ENCODE peak calls at places on chromosomes 4 and X, in seven cellular contexts. R is PC-3, N is upper lobe of left lung, F is AG04450, K is MM.1S, T is left lung, Y is endothelial cell of umbilical vein. M is an unnamed sample. For H3K27me3, the result is how much of the 10 kb centered on the place peaks cover.

GRCh38 chr4:127634181-127634580 is 1.4 kb downstream of the INTU start:
- DNase-seq in N (no peak), T (no peak), F (peak), R (no peak), Y (no peak), K (no peak), M (no peak)

GRCh38 chrX:16628954-16629595 is 20.9 kb upstream of the S100G start:
- DNase-seq in F (no peak), R (no peak), Y (no peak), K (no peak), T (no peak), N (no peak), M (no peak)

GRCh38 chr4:82797048-82797590 is 1.5 kb downstream of the SCD5 start:
- DNase-seq in Y (peak), R (no peak), N (no peak), K (no peak), F (no peak), T (no peak), M (no peak)

GRCh38 chr4:68582339-68582717 is 6.2 kb upstream of the UGT2B17 start:
- DNase-seq in T (no peak), N (no peak), F (no peak), Y (no peak), R (peak), K (no peak), M (no peak)

GRCh38 chr4:130077275-130077674 is 981.3 kb downstream of the C4orf33 start:
- DNase-seq in K (no peak), N (no peak), Y (peak), R (peak), F (no peak), T (no peak), M (no peak)

GRCh38 chr4:121599049-121599448 is 97.7 kb downstream of the ANXA5 start:
- DNase-seq in T (no peak), Y (peak), R (no peak), K (no peak), N (no peak), F (no peak), M (no peak)

GRCh38 chr4:78779280-78779679 is 3.1 kb downstream of the BMP2K start:
- DNase-seq in K (no peak), F (no peak), Y (no peak), T (no peak), N (no peak), R (peak), M (no peak)

GRCh38 chrX:470686-471085 is 84.0 kb upstream of the PPP2R3B start:
- DNase-seq in T (peak), Y (no peak), R (no peak), K (no peak), F (no peak), N (no peak), M (no peak)

GRCh38 chr4:103074039-103074438 is 2.5 kb downstream of the SLC9B2 start:
- DNase-seq in K (no peak), F (no peak), R (no peak), T (no peak), Y (no peak), N (no peak), M (no peak)

GRCh38 chr4:155529197-155529596 is 137.5 kb upstream of the GUCY1A1 start:
- DNase-seq in Y (peak), N (no peak), T (no peak), K (peak), F (no peak), R (peak), M (no peak)

GRCh38 chr4:152590179-152591031 is 54.5 kb upstream of the FBXW7 start:
- DNase-seq in R (peak), N (no peak), F (peak), T (no peak), Y (no peak), K (no peak), M (peak)

GRCh38 chr4:52407545-52407944 is 251.6 kb downstream of the USP46 start:
- DNase-seq in N (no peak), R (peak), K (no peak), F (no peak), Y (peak), T (no peak), M (no peak)

GRCh38 chrX:84186603-84187358 is 1.2 kb downstream of the RPS6KA6 start:
- DNase-seq in F (no peak), N (no peak), T (no peak), Y (peak), R (peak), K (peak), M (no peak)

GRCh38 chr4:129623233-129623632 is 527.3 kb downstream of the C4orf33 start:
- DNase-seq in F (no peak), R (no peak), Y (no peak), N (no peak), K (peak), T (no peak), M (no peak)

GRCh38 chrX:101619336-101619735 is 1.5 kb upstream of the ARMCX6 start:
- DNase-seq in N (no peak), F (no peak), T (no peak), K (peak), Y (no peak), R (peak), M (no peak)

GRCh38 chrX:115147220-115147619 is 42.0 kb upstream of the RBMXL3 start:
- DNase-seq in T (no peak), Y (peak), F (no peak), K (peak), N (no peak), R (peak), M (no peak)

GRCh38 chrX:134431894-134432293 is 28.1 kb upstream of the HPRT1 start:
- DNase-seq in F (no peak), K (no peak), Y (peak), R (peak), T (no peak), N (no peak), M (no peak)

GRCh38 chr4:106806158-106806797 is 229.8 kb downstream of the DKK2 start:
- DNase-seq in N (no peak), Y (no peak), K (no peak), R (peak), F (no peak), T (no peak), M (no peak)

GRCh38 chr4:117249333-117249732 is 164.0 kb upstream of the TRAM1L1 start:
- DNase-seq in T (no peak), R (no peak), F (no peak), N (no peak), K (peak), Y (no peak), M (no peak)

GRCh38 chrX:1537031-1537715 is at the start of gene P2RY8:
- DNase-seq in R (peak), N (peak), K (peak), F (no peak), T (peak), Y (no peak), M (no peak)

GRCh38 chrX:118751950-118752783 is 24.8 kb downstream of the IL13RA1 start:
- DNase-seq in T (no peak), R (no peak), K (peak), F (no peak), Y (peak), N (no peak), M (no peak)

GRCh38 chr4:45442466-45442865 is 681.4 kb downstream of the GABRG1 start:
- DNase-seq in R (peak), F (no peak), Y (no peak), N (no peak), T (no peak), K (peak), M (no peak)

GRCh38 chr4:120855307-120856001 is 67.1 kb downstream of the PRDM5 start:
- DNase-seq in N (no peak), T (no peak), Y (no peak), K (peak), F (no peak), R (no peak), M (no peak)

GRCh38 chr4:77695769-77696168 is 90.1 kb downstream of the CXCL13 start:
- DNase-seq in F (peak), N (no peak), R (peak), T (no peak), Y (peak), K (no peak), M (no peak)

GRCh38 chrX:11399481-11399880 is 106.3 kb downstream of the AMELX start:
- DNase-seq in K (no peak), F (no peak), Y (no peak), N (no peak), T (no peak), R (no peak), M (no peak)

GRCh38 chr4:21529214-21529613 is 419.4 kb downstream of the KCNIP4 start:
- DNase-seq in R (no peak), N (no peak), Y (peak), T (no peak), F (no peak), K (no peak), M (no peak)

GRCh38 chr4:44663539-44664263 is 12.3 kb upstream of the YIPF7 start:
- DNase-seq in Y (no peak), N (peak), K (no peak), R (no peak), T (peak), F (no peak), M (no peak)

GRCh38 chr4:88037447-88037846 is 30.0 kb downstream of the PKD2 start:
- DNase-seq in T (no peak), Y (no peak), F (no peak), N (no peak), R (peak), K (no peak), M (no peak)

GRCh38 chr4:13642576-13642975 is 15.1 kb upstream of the BOD1L1 start:
- DNase-seq in K (no peak), N (no peak), F (no peak), T (no peak), Y (no peak), R (peak), M (no peak)

GRCh38 chrX:139213241-139213709 is 317.3 kb upstream of the F9 start:
- DNase-seq in R (no peak), Y (no peak), F (no peak), K (no peak), T (no peak), N (no peak), M (no peak)

GRCh38 chr4:87270144-87270543 is 49.7 kb upstream of the KLHL8 start:
- DNase-seq in N (no peak), T (no peak), F (peak), R (peak), Y (peak), K (no peak), M (no peak)

GRCh38 chrX:2871817-2872216 is 43.1 kb downstream of the GYG2 start:
- DNase-seq in N (no peak), T (no peak), K (no peak), R (no peak), Y (no peak), F (no peak), M (no peak)

GRCh38 chr4:101346562-101347266 is 612 bp downstream of the PPP3CA start:
- DNase-seq in T (peak), Y (peak), F (no peak), N (peak), K (peak), R (peak), M (peak)

GRCh38 chrX:19555683-19556082 is 40.4 kb upstream of the MAP3K15 start:
- DNase-seq in Y (no peak), F (no peak), T (no peak), N (no peak), K (no peak), R (no peak), M (no peak)

GRCh38 chrX:1614927-1615326 is at the start of gene ASMT:
- DNase-seq in T (peak), R (no peak), N (no peak), K (no peak), Y (no peak), F (no peak), M (no peak)

GRCh38 chr4:126247409-126247808 is 932.7 kb downstream of the FAT4 start:
- DNase-seq in K (peak), N (no peak), F (no peak), Y (no peak), T (no peak), R (no peak), M (no peak)

GRCh38 chrX:19514791-19515614 is at the start of gene MAP3K15:
- DNase-seq in Y (peak), F (no peak), T (peak), N (peak), K (peak), R (peak), M (no peak)

GRCh38 chr4:40617903-40618302 is 11.8 kb downstream of the RBM47 start:
- DNase-seq in K (no peak), Y (no peak), T (no peak), R (no peak), N (no peak), F (no peak), M (no peak)

DNA sequence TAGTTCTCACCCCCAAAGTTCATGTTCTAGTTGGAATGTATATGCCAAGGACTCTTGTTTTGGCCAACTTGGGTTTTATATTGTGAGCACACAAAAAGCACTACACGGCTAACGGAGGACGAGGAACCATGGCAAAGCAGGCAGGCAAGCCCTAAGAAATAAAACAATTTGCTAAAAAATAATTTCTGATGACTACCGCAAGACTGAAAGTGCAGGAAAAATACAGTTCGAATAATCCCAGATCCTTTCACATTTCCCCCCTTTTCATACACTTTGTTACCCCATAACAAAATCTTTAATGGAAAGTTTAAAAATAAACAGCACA is 12.2 kb upstream of the PITX2 start:
- DNase-seq in K (no peak), N (no peak), T (no peak), Y (no peak), F (no peak), R (no peak), M (no peak)
- H3K27me3 ChIP-seq in K (under half), N (half or more), T (half or more), Y (half or more), F (half or more), R (half or more), M (under half)

GRCh38 chrX:95823796-95824195 is 860.8 kb upstream of the DIAPH2 start:
- DNase-seq in N (no peak), F (no peak), K (no peak), T (no peak), R (no peak), Y (peak), M (no peak)
- TF ChIP-seq CTCF in N (no peak), F (peak), K (peak), T (no peak), R (no peak), Y (no peak), M (peak)

DNA sequence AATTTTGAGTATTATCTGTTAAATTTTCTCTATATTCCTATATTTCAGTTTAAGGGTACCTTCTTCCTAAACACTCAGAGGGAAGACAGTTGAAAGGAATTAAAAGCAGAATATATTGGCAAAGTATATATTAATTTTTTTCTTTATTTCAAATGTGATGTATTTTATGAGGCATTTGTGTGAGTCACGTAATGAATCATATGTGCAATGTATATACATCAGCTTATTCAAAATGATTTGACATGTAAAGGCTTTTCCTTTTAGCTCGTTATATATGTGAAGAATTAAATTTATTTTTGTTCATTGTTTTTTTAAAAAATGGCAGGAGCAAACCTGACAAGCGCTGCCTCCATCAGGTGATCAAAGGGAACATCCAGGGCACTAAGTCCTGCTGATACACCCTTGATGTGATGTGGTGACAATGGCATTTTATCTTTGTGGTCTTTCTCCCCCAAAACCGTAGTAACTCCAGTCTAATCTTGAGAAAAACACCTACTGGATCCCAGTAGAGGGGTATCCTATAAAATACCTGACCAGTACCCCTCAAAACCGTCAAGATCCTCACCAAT is 8.9 kb downstream of the WWC2 start:
- DNase-seq in N (no peak), F (no peak), Y (no peak), K (no peak), R (peak), T (no peak), M (no peak)
- H3K27ac ChIP-seq in N (no peak), F (no peak), Y (no peak), K (no peak), R (peak), T (no peak), M (no peak)

DNA sequence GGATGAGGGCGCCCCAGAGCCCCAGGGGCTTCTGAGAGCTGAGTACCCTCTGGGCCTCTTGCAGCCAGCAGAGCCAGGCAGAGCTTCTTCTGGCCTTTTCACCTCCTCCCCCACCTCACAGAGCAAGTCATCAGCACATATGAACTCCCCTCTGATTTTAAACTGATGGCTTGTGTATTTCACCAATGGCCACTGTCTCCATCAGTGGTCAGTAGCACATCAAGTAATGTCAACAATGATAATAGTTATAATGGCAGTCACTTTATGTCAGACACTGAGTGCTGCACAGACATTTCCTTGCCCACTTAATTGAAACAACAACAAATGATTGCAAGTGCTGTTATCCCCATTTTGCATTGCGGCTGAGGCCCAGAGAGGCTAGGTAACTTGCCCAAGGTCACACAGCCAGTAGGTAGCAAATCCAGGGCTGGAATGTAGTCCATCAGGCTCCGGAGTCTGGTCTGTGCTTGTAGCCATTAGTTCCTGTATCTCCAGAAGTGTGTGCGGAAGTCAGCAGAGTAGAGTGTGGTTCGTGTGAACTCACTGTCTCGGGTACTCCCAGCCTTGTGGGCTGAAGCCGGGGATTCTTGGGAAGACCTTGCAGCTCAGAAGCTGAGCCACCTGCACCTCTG is 3.0 kb downstream of the ATP2B3 start:
- DNase-seq in K (no peak), N (no peak), T (no peak), F (no peak), Y (no peak), R (no peak), M (no peak)
- H3K27me3 ChIP-seq in K (half or more), N (under half), T (under half), F (under half), Y (under half), R (under half), M (under half)

DNA sequence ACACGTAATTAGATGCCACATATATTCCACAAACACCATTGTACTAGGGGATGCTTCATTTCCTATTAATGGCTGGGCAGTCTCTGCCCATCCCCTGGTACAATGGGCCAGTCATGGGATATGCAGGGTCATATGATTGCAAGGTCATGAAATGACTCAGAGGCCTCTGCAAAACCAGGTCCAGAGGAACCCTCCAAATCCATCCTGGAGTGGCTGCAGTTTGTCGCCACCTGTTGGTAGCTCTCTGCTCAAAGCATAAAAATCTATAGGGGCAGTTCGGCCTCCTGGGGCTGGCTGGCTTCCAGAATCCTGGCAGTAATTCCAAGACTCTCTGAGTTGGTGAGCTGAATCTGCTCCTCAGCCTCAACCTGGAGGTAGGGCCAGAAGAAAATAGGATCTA is 22.9 kb upstream of the PUDP start:
- DNase-seq in T (no peak), K (no peak), Y (peak), N (no peak), R (peak), F (no peak), M (no peak)
- TF ChIP-seq CTCF in T (no peak), K (peak), Y (peak), N (no peak), R (peak), F (peak), M (no peak)

DNA sequence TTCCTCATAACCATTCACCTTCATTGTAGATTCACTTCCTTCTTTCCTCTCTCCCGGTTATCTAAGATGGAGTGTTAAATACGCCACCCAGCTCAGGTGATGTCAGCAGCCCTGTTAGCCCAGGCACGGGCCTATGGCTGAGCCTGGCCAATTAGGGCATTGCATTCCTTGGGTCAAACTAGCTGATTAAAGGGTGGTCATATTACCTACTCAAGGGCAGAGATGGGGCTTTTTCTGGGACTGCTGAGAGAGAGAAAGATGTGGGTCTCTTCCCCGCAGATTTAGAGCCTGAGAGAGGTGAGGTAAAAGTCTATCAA is 39.9 kb upstream of the AFAP1 start:
- DNase-seq in Y (no peak), F (no peak), N (no peak), K (no peak), R (no peak), T (no peak), M (no peak)
- H3K27ac ChIP-seq in Y (no peak), F (peak), N (no peak), K (no peak), R (peak), T (no peak), M (no peak)

DNA sequence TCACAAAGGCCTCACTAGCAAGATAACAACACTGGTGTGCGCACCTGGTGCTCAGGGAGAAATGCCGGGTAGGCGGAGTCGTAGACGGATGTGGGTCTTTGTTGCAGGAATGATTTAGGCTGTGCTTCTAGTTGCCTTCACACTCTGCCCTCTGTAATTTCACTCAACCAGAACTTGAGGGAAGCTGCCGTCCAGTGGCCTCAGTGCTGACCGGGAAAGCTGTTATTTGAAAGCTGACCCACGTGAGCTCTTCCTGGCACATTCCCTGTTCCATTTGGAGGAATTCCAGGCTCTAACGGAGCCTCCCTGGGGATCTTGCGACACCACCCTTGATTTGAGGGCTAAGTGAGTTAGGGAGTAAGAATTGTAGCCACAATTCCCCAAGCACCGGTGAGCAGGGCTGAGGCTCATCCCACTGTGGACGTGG is 15.9 kb downstream of the SH3TC1 start:
- DNase-seq in N (no peak), T (peak), R (no peak), Y (peak), K (no peak), F (peak), M (no peak)
- H3K27me3 ChIP-seq in N (under half), T (under half), R (under half), Y (under half), K (under half), F (under half), M (under half)

GRCh38 chr4:25370242-25370641 is 6.8 kb upstream of the ANAPC4 start:
- DNase-seq in N (no peak), K (no peak), R (no peak), Y (no peak), F (no peak), T (no peak), M (no peak)

GRCh38 chr4:25361253-25361652 is 15.8 kb upstream of the ANAPC4 start:
- DNase-seq in F (no peak), T (no peak), R (no peak), N (no peak), K (no peak), Y (no peak), M (no peak)

GRCh38 chr4:25367877-25368276 is 9.2 kb upstream of the ANAPC4 start:
- DNase-seq in N (no peak), F (no peak), T (no peak), R (no peak), K (no peak), Y (no peak), M (no peak)

GRCh38 chr4:25368315-25368714 is 8.7 kb upstream of the ANAPC4 start:
- DNase-seq in R (no peak), Y (no peak), K (no peak), N (no peak), T (no peak), F (no peak), M (no peak)

GRCh38 chr4:25367004-25367621 is 9.9 kb upstream of the ANAPC4 start:
- DNase-seq in R (peak), T (no peak), F (peak), N (no peak), Y (peak), K (peak), M (no peak)
- TF ChIP-seq CTCF in R (peak), T (peak), F (peak), N (peak), Y (peak), K (peak), M (peak)

M was measured in esophagus muscularis mucosa.